ENCODE peak calls at places on chromosomes 12 and 14, in nine cellular contexts. Z is stomach; M is CD8-positive, alpha-beta T cell; C is amniotic stem cell; L is activated CD4-positive, alpha-beta T cell treated with anti-CD3 and anti-CD28 coated beads, Interleukin-2, amount 50 U/mL, for 48 hours; P is naive thymus-derived CD8-positive, alpha-beta T cell; E is fibroblast of pulmonary artery; V is tibial artery; G is stimulated activated CD4-positive, alpha-beta T cell treated with anti-CD3 and anti-CD28 coated beads, Interleukin-1b, Interleukin-23, amount 100 ng/mL, for 24 hours. B is an unnamed sample.

GRCh38 chr14:103676881-103677675 is 38.2 kb downstream of the XRCC3 start:
- DNase-seq in Z (no peak), M (no peak), C (no peak), L (no peak), P (no peak), E (no peak), V (no peak), G (no peak), B (no peak)

GRCh38 chr12:115932073-115932472 is 345.4 kb downstream of the MED13L start:
- DNase-seq in Z (no peak), M (no peak), C (no peak), L (no peak), P (no peak), E (no peak), V (no peak), G (no peak), B (no peak)

GRCh38 chr12:29253916-29254625 is 105.0 kb downstream of the FAR2 start:
- DNase-seq in Z (no peak), M (no peak), C (no peak), L (no peak), P (no peak), E (no peak), V (no peak), G (no peak), B (no peak)

GRCh38 chr14:25001096-25001982 is 48.6 kb downstream of the STXBP6 start:
- DNase-seq in Z (no peak), M (no peak), C (no peak), L (no peak), P (no peak), E (peak), V (no peak), G (no peak), B (no peak)

GRCh38 chr12:34399631-34400422 is 377.5 kb downstream of the ALG10 start:
- DNase-seq in Z (peak), M (peak), C (no peak), L (no peak), P (peak), E (no peak), V (peak), G (no peak), B (peak)

GRCh38 chr12:55982319-55982936 is 8.6 kb downstream of the RAB5B start:
- DNase-seq in Z (no peak), M (no peak), C (no peak), L (no peak), P (no peak), E (peak), V (no peak), G (no peak), B (no peak)

GRCh38 chr12:123675436-123675835 is 4.5 kb downstream of the TCTN2 start:
- DNase-seq in Z (no peak), M (no peak), C (no peak), L (no peak), P (no peak), E (no peak), V (no peak), G (no peak), B (no peak)

GRCh38 chr14:79186523-79186922 is 1016.4 kb downstream of the NRXN3 start:
- DNase-seq in Z (no peak), M (no peak), C (no peak), L (no peak), P (no peak), E (peak), V (no peak), G (no peak), B (peak)

GRCh38 chr12:124716208-124717141 is 147.2 kb downstream of the SCARB1 start:
- DNase-seq in Z (peak), M (no peak), C (no peak), L (no peak), P (peak), E (no peak), V (no peak), G (no peak), B (no peak)

GRCh38 chr14:103401223-103402214 is 16.3 kb downstream of the MARK3 start:
- DNase-seq in Z (no peak), M (no peak), C (peak), L (no peak), P (no peak), E (peak), V (no peak), G (no peak), B (peak)

GRCh38 chr12:42660968-42661937 is 71.7 kb upstream of the PRICKLE1 start:
- DNase-seq in Z (no peak), M (no peak), C (no peak), L (no peak), P (no peak), E (no peak), V (no peak), G (no peak), B (no peak)

GRCh38 chr14:93975791-93976476 is 436 bp downstream of the ASB2 start:
- DNase-seq in Z (no peak), M (no peak), C (no peak), L (no peak), P (no peak), E (no peak), V (no peak), G (no peak), B (no peak)

GRCh38 chr12:3315201-3315661 is 175.8 kb upstream of the PRMT8 start:
- DNase-seq in Z (peak), M (no peak), C (no peak), L (no peak), P (no peak), E (peak), V (no peak), G (no peak), B (no peak)

GRCh38 chr12:45377815-45378214 is 161.9 kb downstream of the ANO6 start:
- DNase-seq in Z (no peak), M (no peak), C (no peak), L (no peak), P (no peak), E (no peak), V (no peak), G (no peak), B (no peak)

GRCh38 chr14:88209273-88209672 is 113.8 kb downstream of the KCNK10 start:
- DNase-seq in Z (no peak), M (no peak), C (no peak), L (no peak), P (no peak), E (no peak), V (no peak), G (no peak), B (no peak)